ENCODE peak calls at places on chromosomes 4 and X, in ten cellular contexts. One of them, this sample, is unnamed.

GRCh38 chr4:39712819-39713607 is 15.1 kb downstream of the UBE2K start:
- DNase-seq in transverse colon: no peak
- DNase-seq in body of pancreas: no peak
- DNase-seq in dorsolateral prefrontal cortex: no peak
- DNase-seq in cardiac muscle cell: no peak
- DNase-seq in SJCRH30: no peak
- DNase-seq in ovary: no peak
- DNase-seq in GM23248: no peak
- DNase-seq in heart left ventricle: no peak
- DNase-seq in heart right ventricle: no peak
- DNase-seq in this sample: no peak

GRCh38 chr4:103424853-103425252 is 226.7 kb upstream of the CENPE start:
- DNase-seq in transverse colon: no peak
- DNase-seq in body of pancreas: peak; percentile 60
- DNase-seq in dorsolateral prefrontal cortex: no peak
- DNase-seq in cardiac muscle cell: no peak
- DNase-seq in SJCRH30: no peak
- DNase-seq in ovary: no peak
- DNase-seq in GM23248: peak; percentile 2
- DNase-seq in heart left ventricle: no peak
- DNase-seq in heart right ventricle: no peak
- DNase-seq in this sample: no peak

GRCh38 chr4:67575232-67575888 is 16.8 kb downstream of the STAP1 start:
- DNase-seq in transverse colon: no peak
- DNase-seq in body of pancreas: no peak
- DNase-seq in dorsolateral prefrontal cortex: no peak
- DNase-seq in cardiac muscle cell: no peak
- DNase-seq in SJCRH30: peak; percentile 50
- DNase-seq in ovary: no peak
- DNase-seq in GM23248: no peak
- DNase-seq in heart left ventricle: no peak
- DNase-seq in heart right ventricle: no peak
- DNase-seq in this sample: peak; percentile 5

GRCh38 chrX:13369541-13370140 is 49.8 kb upstream of the ATXN3L start:
- DNase-seq in transverse colon: no peak
- DNase-seq in body of pancreas: no peak
- DNase-seq in dorsolateral prefrontal cortex: no peak
- DNase-seq in cardiac muscle cell: no peak
- DNase-seq in SJCRH30: no peak
- DNase-seq in ovary: no peak
- DNase-seq in GM23248: no peak
- DNase-seq in heart left ventricle: no peak
- DNase-seq in heart right ventricle: no peak
- DNase-seq in this sample: no peak

GRCh38 chrX:13220916-13221315 is 98.9 kb downstream of the ATXN3L start:
- DNase-seq in transverse colon: no peak
- DNase-seq in body of pancreas: no peak
- DNase-seq in dorsolateral prefrontal cortex: no peak
- DNase-seq in cardiac muscle cell: no peak
- DNase-seq in SJCRH30: peak; percentile 91
- DNase-seq in ovary: no peak
- DNase-seq in GM23248: peak; percentile 44
- DNase-seq in heart left ventricle: no peak
- DNase-seq in heart right ventricle: no peak
- DNase-seq in this sample: no peak

GRCh38 chr4:92198711-92199110 is 105.1 kb upstream of the GRID2 start:
- DNase-seq in transverse colon: no peak
- DNase-seq in body of pancreas: no peak
- DNase-seq in dorsolateral prefrontal cortex: no peak
- DNase-seq in cardiac muscle cell: no peak
- DNase-seq in SJCRH30: no peak
- DNase-seq in ovary: no peak
- DNase-seq in GM23248: peak; percentile 73
- DNase-seq in heart left ventricle: no peak
- DNase-seq in heart right ventricle: no peak
- DNase-seq in this sample: no peak

GRCh38 chr4:145863191-145863590 is 75.4 kb downstream of the ZNF827 start:
- DNase-seq in transverse colon: no peak
- DNase-seq in body of pancreas: no peak
- DNase-seq in dorsolateral prefrontal cortex: no peak
- DNase-seq in cardiac muscle cell: no peak
- DNase-seq in SJCRH30: no peak
- DNase-seq in ovary: no peak
- DNase-seq in GM23248: no peak
- DNase-seq in heart left ventricle: no peak
- DNase-seq in heart right ventricle: no peak
- DNase-seq in this sample: no peak

GRCh38 chr4:4858527-4858926 is 938 bp upstream of the MSX1 start:
- DNase-seq in transverse colon: no peak
- DNase-seq in body of pancreas: no peak
- DNase-seq in dorsolateral prefrontal cortex: no peak
- DNase-seq in cardiac muscle cell: no peak
- DNase-seq in SJCRH30: no peak
- DNase-seq in ovary: no peak
- DNase-seq in GM23248: no peak
- DNase-seq in heart left ventricle: peak; percentile 15
- DNase-seq in heart right ventricle: no peak
- DNase-seq in this sample: no peak

GRCh38 chr4:76011700-76012387 is 4.5 kb upstream of the CXCL9 start:
- DNase-seq in transverse colon: peak; percentile 17
- DNase-seq in body of pancreas: no peak
- DNase-seq in dorsolateral prefrontal cortex: no peak
- DNase-seq in cardiac muscle cell: no peak
- DNase-seq in SJCRH30: peak; percentile 60
- DNase-seq in ovary: no peak
- DNase-seq in GM23248: peak; percentile 92
- DNase-seq in heart left ventricle: peak; percentile 36
- DNase-seq in heart right ventricle: peak; percentile 79
- DNase-seq in this sample: peak; percentile 72

GRCh38 chr4:4386736-4387392 is at the start of gene NSG1:
- DNase-seq in transverse colon: no peak
- DNase-seq in body of pancreas: no peak
- DNase-seq in dorsolateral prefrontal cortex: peak; percentile 77
- DNase-seq in cardiac muscle cell: peak; percentile 72
- DNase-seq in SJCRH30: no peak
- DNase-seq in ovary: peak; percentile 71
- DNase-seq in GM23248: peak; percentile 60
- DNase-seq in heart left ventricle: peak; percentile 43
- DNase-seq in heart right ventricle: no peak
- DNase-seq in this sample: no peak

DNA sequence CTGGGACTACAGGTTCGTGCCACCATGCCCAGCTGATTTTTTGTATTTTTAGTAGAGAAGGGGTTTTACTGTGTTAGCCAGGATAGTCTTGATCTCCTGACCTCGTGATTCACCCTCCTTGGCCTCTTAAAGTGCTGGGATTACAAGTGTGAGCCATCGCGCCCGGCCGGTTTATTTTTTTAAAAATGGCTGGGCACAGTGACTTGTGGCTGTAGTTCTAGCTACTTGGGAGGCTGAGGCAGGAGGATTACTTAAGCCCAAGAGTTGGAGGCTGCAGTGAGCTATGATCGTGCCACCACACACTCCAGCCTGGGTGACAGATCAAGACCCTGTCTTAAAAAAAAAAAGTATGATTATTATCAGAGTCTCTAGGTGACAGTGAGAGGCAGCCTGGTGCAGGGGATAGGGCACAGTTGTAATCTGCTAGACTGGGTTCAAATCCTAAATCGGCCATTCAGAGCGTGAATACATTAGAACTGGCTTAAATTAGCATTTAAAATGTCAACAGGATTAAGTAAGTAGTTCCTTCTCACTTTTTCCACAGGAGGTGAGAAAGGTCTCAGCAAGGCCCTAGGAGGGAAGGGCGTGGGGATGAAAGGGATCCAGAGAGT is 435 bp upstream of the MGST2 start:
- DNase-seq in transverse colon: no peak
- DNase-seq in body of pancreas: no peak
- DNase-seq in dorsolateral prefrontal cortex: no peak
- DNase-seq in cardiac muscle cell: no peak
- DNase-seq in SJCRH30: no peak
- DNase-seq in ovary: no peak
- DNase-seq in GM23248: no peak
- DNase-seq in heart left ventricle: no peak
- DNase-seq in heart right ventricle: no peak
- DNase-seq in this sample: no peak
- H3K27ac ChIP-seq in transverse colon: peak overlapping the region; percentile 89
- H3K27ac ChIP-seq in body of pancreas: peak overlapping the region; percentile 91
- H3K27ac ChIP-seq in dorsolateral prefrontal cortex: peak overlapping the region; percentile 76
- H3K27ac ChIP-seq in cardiac muscle cell: peak overlapping the region; percentile 99
- H3K27ac ChIP-seq in SJCRH30: peak overlapping the region; percentile 87
- H3K27ac ChIP-seq in ovary: peak overlapping the region; percentile 66
- H3K27ac ChIP-seq in GM23248: peak overlapping the region; percentile 69
- H3K27ac ChIP-seq in heart left ventricle: peak overlapping the region; percentile 83
- H3K27ac ChIP-seq in heart right ventricle: peak overlapping the region; percentile 93
- H3K27ac ChIP-seq in this sample: no peak overlapping the region

GRCh38 chrX:10109695-10110094 is 47.1 kb upstream of the CLCN4 start:
- DNase-seq in transverse colon: peak; percentile 38
- DNase-seq in body of pancreas: no peak
- DNase-seq in dorsolateral prefrontal cortex: peak; percentile 71
- DNase-seq in cardiac muscle cell: no peak
- DNase-seq in SJCRH30: no peak
- DNase-seq in ovary: peak; percentile 80
- DNase-seq in GM23248: peak; percentile 8
- DNase-seq in heart left ventricle: peak; percentile 77
- DNase-seq in heart right ventricle: peak; percentile 59
- DNase-seq in this sample: no peak
- H3K27ac ChIP-seq in transverse colon: peak overlapping the region; percentile 15
- H3K27ac ChIP-seq in body of pancreas: no peak overlapping the region
- H3K27ac ChIP-seq in dorsolateral prefrontal cortex: no peak overlapping the region
- H3K27ac ChIP-seq in cardiac muscle cell: no peak overlapping the region
- H3K27ac ChIP-seq in SJCRH30: no peak overlapping the region
- H3K27ac ChIP-seq in ovary: peak overlapping the region; percentile 86
- H3K27ac ChIP-seq in GM23248: no peak overlapping the region
- H3K27ac ChIP-seq in heart left ventricle: peak overlapping the region; percentile 13
- H3K27ac ChIP-seq in heart right ventricle: no peak overlapping the region
- H3K27ac ChIP-seq in this sample: no peak overlapping the region

DNA sequence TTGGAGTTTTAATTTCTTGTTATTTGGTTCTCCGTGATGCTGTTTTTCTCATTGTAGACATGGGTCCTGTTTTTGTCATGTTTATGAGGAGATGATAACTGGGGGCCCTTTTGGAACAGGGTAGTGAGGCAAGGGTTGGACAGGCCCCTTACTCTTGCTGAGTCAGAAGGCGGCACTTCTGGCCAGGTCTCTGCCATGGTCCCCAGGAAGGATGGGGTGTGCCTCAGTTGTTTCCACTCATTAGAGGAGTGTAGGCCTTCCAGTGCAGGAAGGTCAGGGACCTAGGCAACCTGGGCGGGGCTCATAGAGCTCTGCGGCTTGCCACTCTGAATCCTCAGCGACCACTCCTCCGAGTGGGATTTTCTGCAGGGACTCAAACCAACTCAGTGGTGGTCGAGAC is 68.2 kb downstream of the NELFA start:
- DNase-seq in transverse colon: no peak
- DNase-seq in body of pancreas: no peak
- DNase-seq in dorsolateral prefrontal cortex: no peak
- DNase-seq in cardiac muscle cell: no peak
- DNase-seq in SJCRH30: no peak
- DNase-seq in ovary: no peak
- DNase-seq in GM23248: no peak
- DNase-seq in heart left ventricle: no peak
- DNase-seq in heart right ventricle: no peak
- DNase-seq in this sample: no peak
- H3K27ac ChIP-seq in transverse colon: no peak overlapping the region
- H3K27ac ChIP-seq in body of pancreas: peak overlapping the region; percentile 78
- H3K27ac ChIP-seq in dorsolateral prefrontal cortex: no peak overlapping the region
- H3K27ac ChIP-seq in cardiac muscle cell: no peak overlapping the region
- H3K27ac ChIP-seq in SJCRH30: no peak overlapping the region
- H3K27ac ChIP-seq in ovary: no peak overlapping the region
- H3K27ac ChIP-seq in GM23248: peak overlapping the region; percentile 66
- H3K27ac ChIP-seq in heart left ventricle: peak overlapping the region; percentile 47
- H3K27ac ChIP-seq in heart right ventricle: peak overlapping the region; percentile 19
- H3K27ac ChIP-seq in this sample: peak overlapping the region; percentile 59

DNA sequence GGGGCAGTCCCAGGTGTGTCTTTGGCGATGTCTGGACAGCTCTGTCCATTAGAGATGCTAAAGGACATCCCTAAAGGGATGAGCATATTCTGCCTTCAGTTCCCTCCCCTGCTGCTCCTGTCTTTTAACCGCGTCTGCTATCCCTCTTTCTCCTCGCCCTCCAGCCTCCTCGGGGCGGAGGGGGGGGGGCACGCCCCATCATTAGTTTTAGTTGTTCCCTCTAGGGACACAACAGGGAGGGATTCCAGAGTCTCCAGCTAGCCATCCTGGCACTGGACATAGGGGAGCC is 1.1 kb downstream of the MSL3 start:
- DNase-seq in transverse colon: no peak
- DNase-seq in body of pancreas: no peak
- DNase-seq in dorsolateral prefrontal cortex: no peak
- DNase-seq in cardiac muscle cell: no peak
- DNase-seq in SJCRH30: no peak
- DNase-seq in ovary: no peak
- DNase-seq in GM23248: no peak
- DNase-seq in heart left ventricle: no peak
- DNase-seq in heart right ventricle: no peak
- DNase-seq in this sample: no peak
- H3K27ac ChIP-seq in transverse colon: peak overlapping the region; percentile 89
- H3K27ac ChIP-seq in body of pancreas: peak overlapping the region; percentile 85
- H3K27ac ChIP-seq in dorsolateral prefrontal cortex: peak overlapping the region; percentile 49
- H3K27ac ChIP-seq in cardiac muscle cell: peak overlapping the region; percentile 47
- H3K27ac ChIP-seq in SJCRH30: no peak overlapping the region
- H3K27ac ChIP-seq in ovary: peak overlapping the region; percentile 83
- H3K27ac ChIP-seq in GM23248: peak overlapping the region; percentile 95
- H3K27ac ChIP-seq in heart left ventricle: peak overlapping the region; percentile 82
- H3K27ac ChIP-seq in heart right ventricle: peak overlapping the region; percentile 89
- H3K27ac ChIP-seq in this sample: no peak overlapping the region

GRCh38 chr4:41177016-41177415 is 37.3 kb downstream of the APBB2 start:
- DNase-seq in transverse colon: no peak
- DNase-seq in body of pancreas: no peak
- DNase-seq in dorsolateral prefrontal cortex: no peak
- DNase-seq in cardiac muscle cell: no peak
- DNase-seq in SJCRH30: peak; percentile 73
- DNase-seq in ovary: no peak
- DNase-seq in GM23248: peak; percentile 86
- DNase-seq in heart left ventricle: no peak
- DNase-seq in heart right ventricle: no peak
- DNase-seq in this sample: no peak
- H3K27ac ChIP-seq in transverse colon: no peak overlapping the region
- H3K27ac ChIP-seq in body of pancreas: no peak overlapping the region
- H3K27ac ChIP-seq in dorsolateral prefrontal cortex: no peak overlapping the region
- H3K27ac ChIP-seq in cardiac muscle cell: no peak overlapping the region
- H3K27ac ChIP-seq in SJCRH30: peak overlapping the region; percentile 65
- H3K27ac ChIP-seq in ovary: no peak overlapping the region
- H3K27ac ChIP-seq in GM23248: peak overlapping the region; percentile 63
- H3K27ac ChIP-seq in heart left ventricle: peak overlapping the region; percentile 4
- H3K27ac ChIP-seq in heart right ventricle: peak overlapping the region; percentile 38
- H3K27ac ChIP-seq in this sample: no peak overlapping the region

GRCh38 chr4:74098628-74098995 is 383 bp downstream of the CXCL2 start:
- DNase-seq in transverse colon: peak; percentile 23
- DNase-seq in body of pancreas: no peak
- DNase-seq in dorsolateral prefrontal cortex: no peak
- DNase-seq in cardiac muscle cell: peak; percentile 15
- DNase-seq in SJCRH30: no peak
- DNase-seq in ovary: no peak
- DNase-seq in GM23248: peak; percentile 48
- DNase-seq in heart left ventricle: peak; percentile 38
- DNase-seq in heart right ventricle: peak; percentile 5
- DNase-seq in this sample: no peak
- H3K27ac ChIP-seq in transverse colon: peak overlapping the region; percentile 89
- H3K27ac ChIP-seq in body of pancreas: peak overlapping the region; percentile 97
- H3K27ac ChIP-seq in dorsolateral prefrontal cortex: no peak overlapping the region
- H3K27ac ChIP-seq in cardiac muscle cell: no peak overlapping the region
- H3K27ac ChIP-seq in SJCRH30: no peak overlapping the region
- H3K27ac ChIP-seq in ovary: peak overlapping the region; percentile 62
- H3K27ac ChIP-seq in GM23248: peak overlapping the region; percentile 87
- H3K27ac ChIP-seq in heart left ventricle: peak overlapping the region; percentile 85
- H3K27ac ChIP-seq in heart right ventricle: peak overlapping the region; percentile 95
- H3K27ac ChIP-seq in this sample: no peak overlapping the region

This sample was measured in SK-N-MC.